ENCODE peak calls at places on chromosomes 11 and 22, in nine cellular contexts. Q, S, Y, D, J, X, Z, W and U are unnamed samples. For H3K36me3, the result is how much of the 10 kb centered on the place peaks cover.

GRCh38 chr11:77278595-77279506 is 22.6 kb downstream of the GDPD4 start:
- DNase-seq in Q (no peak), S (no peak), Y (no peak), D (no peak), J (peak), X (peak), Z (no peak), W (no peak), U (peak)

GRCh38 chr22:23086787-23087186 is 16.5 kb downstream of the GNAZ start:
- DNase-seq in Q (no peak), S (no peak), Y (no peak), D (no peak), J (no peak), X (no peak), Z (no peak), W (no peak), U (no peak)

GRCh38 chr11:45794169-45794568 is 10.8 kb upstream of the SLC35C1 start:
- DNase-seq in Q (peak), S (no peak), Y (no peak), D (no peak), J (no peak), X (no peak), Z (no peak), W (no peak), U (no peak)

GRCh38 chr11:59833602-59834001 is 11.7 kb downstream of the CBLIF start:
- DNase-seq in Q (no peak), S (no peak), Y (no peak), D (no peak), J (no peak), X (no peak), Z (no peak), W (no peak), U (no peak)

GRCh38 chr11:71962428-71963038 is 33.7 kb downstream of the RNF121 start:
- DNase-seq in Q (no peak), S (no peak), Y (no peak), D (peak), J (peak), X (peak), Z (no peak), W (no peak), U (peak)

GRCh38 chr11:112590778-112591177 is 330.1 kb upstream of the PLET1 start:
- DNase-seq in Q (no peak), S (no peak), Y (no peak), D (no peak), J (no peak), X (no peak), Z (peak), W (no peak), U (peak)

GRCh38 chr11:36622431-36623136 is 24.5 kb upstream of the RAG2 start:
- DNase-seq in Q (no peak), S (peak), Y (peak), D (peak), J (peak), X (peak), Z (peak), W (no peak), U (peak)

GRCh38 chr11:35066783-35067476 is 72.0 kb upstream of the CD44 start:
- DNase-seq in Q (no peak), S (no peak), Y (no peak), D (peak), J (no peak), X (no peak), Z (no peak), W (no peak), U (no peak)

GRCh38 chr22:20584872-20585639 is 77.6 kb downstream of the MED15 start:
- DNase-seq in Q (peak), S (no peak), Y (no peak), D (no peak), J (no peak), X (no peak), Z (no peak), W (no peak), U (no peak)

GRCh38 chr11:76712125-76712524 is 41.6 kb upstream of the LRRC32 start:
- DNase-seq in Q (no peak), S (no peak), Y (no peak), D (no peak), J (no peak), X (no peak), Z (no peak), W (no peak), U (no peak)

GRCh38 chr11:110027627-110028371 is 65.4 kb upstream of the ZC3H12C start:
- DNase-seq in Q (no peak), S (no peak), Y (no peak), D (no peak), J (no peak), X (no peak), Z (no peak), W (no peak), U (no peak)

GRCh38 chr22:38844661-38845367 is 986 bp upstream of the NPTXR start:
- DNase-seq in Q (no peak), S (no peak), Y (no peak), D (peak), J (no peak), X (no peak), Z (no peak), W (no peak), U (no peak)

GRCh38 chr11:75644370-75644769 is 24.5 kb downstream of the MAP6 start:
- DNase-seq in Q (no peak), S (no peak), Y (no peak), D (no peak), J (no peak), X (no peak), Z (no peak), W (no peak), U (no peak)

GRCh38 chr11:8566613-8567210 is 27.3 kb downstream of the STK33 start:
- DNase-seq in Q (no peak), S (no peak), Y (peak), D (peak), J (peak), X (peak), Z (peak), W (no peak), U (peak)

GRCh38 chr11:19076744-19077589 is 16.4 kb upstream of the MRGPRX2 start:
- DNase-seq in Q (peak), S (peak), Y (peak), D (peak), J (peak), X (peak), Z (peak), W (peak), U (peak)

GRCh38 chr11:6547177-6547576 is 50.1 kb downstream of the DNHD1 start:
- DNase-seq in Q (no peak), S (no peak), Y (no peak), D (no peak), J (no peak), X (no peak), Z (no peak), W (no peak), U (no peak)

DNA sequence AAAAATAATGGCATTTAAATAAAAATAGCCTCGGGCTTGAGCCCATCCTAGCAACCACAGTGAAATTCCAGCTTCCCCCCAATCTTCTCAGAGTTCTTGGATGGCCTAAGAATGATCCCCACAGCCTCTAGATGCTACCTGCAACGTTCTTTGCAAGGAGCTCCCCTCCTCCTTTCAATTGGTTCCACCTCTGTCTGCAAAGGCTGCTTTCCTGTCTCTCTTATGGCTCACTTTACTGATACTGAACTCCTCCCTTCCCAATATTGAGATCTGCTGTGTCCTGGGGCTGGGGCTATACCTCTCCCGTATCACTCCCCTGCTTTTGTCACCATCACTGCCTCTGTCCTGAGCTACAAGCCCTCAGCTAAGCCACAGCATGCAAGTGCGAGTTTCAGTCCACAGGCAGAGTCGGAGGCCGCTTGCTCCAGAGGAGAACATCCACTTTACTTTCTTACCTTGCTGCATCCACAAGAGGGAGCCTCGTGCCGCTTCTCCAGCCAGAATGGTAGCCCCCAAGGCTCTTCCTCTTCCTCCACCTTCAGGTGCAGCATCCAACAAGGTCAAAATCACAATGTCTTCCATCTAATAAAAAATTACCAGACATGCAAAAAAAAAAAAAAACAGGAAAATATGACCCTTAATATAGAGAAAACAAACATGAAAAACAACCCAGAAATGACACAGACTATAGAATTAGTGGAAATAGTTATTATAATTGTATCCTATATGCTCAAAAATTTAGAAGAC is 48.6 kb upstream of the TMEM45B start:
- DNase-seq in Q (peak), S (peak), Y (peak), D (peak), J (peak), X (peak), Z (peak), W (no peak), U (peak)
- TF ChIP-seq CTCF in Q (peak), S (no peak), Y (peak), D (peak), J (peak), X (peak), Z (peak), W (peak), U (peak)

GRCh38 chr11:17691550-17691949 is 27.8 kb upstream of the MYOD1 start:
- DNase-seq in Q (no peak), S (no peak), Y (no peak), D (no peak), J (no peak), X (no peak), Z (no peak), W (no peak), U (no peak)
- H3K36me3 ChIP-seq in Q (under half), S (under half), Y (under half), D (under half), J (under half), X (under half), Z (under half), W (under half), U (under half)

GRCh38 chr11:67541198-67541597 is 18.0 kb upstream of the CABP2 start:
- DNase-seq in Q (no peak), S (no peak), Y (no peak), D (no peak), J (no peak), X (no peak), Z (no peak), W (no peak), U (no peak)
- H3K4me3 ChIP-seq in Q (no peak), S (no peak), Y (no peak), D (no peak), J (no peak), X (no peak), Z (no peak), W (no peak), U (no peak)

GRCh38 chr22:46679711-46680269 is 58.3 kb downstream of the CERK start:
- DNase-seq in Q (no peak), S (no peak), Y (no peak), D (no peak), J (no peak), X (no peak), Z (no peak), W (no peak), U (no peak)

GRCh38 chr22:46678003-46678657 is 57.9 kb downstream of the GRAMD4 start:
- DNase-seq in Q (no peak), S (no peak), Y (no peak), D (no peak), J (no peak), X (no peak), Z (no peak), W (no peak), U (no peak)

GRCh38 chr22:46682011-46682731 is 55.9 kb downstream of the CERK start:
- DNase-seq in Q (no peak), S (no peak), Y (no peak), D (no peak), J (no peak), X (no peak), Z (no peak), W (peak), U (no peak)

GRCh38 chr22:46678785-46679700 is 58.9 kb downstream of the GRAMD4 start:
- DNase-seq in Q (no peak), S (no peak), Y (no peak), D (no peak), J (peak), X (no peak), Z (no peak), W (no peak), U (no peak)

GRCh38 chr22:46681010-46681409 is 57.0 kb downstream of the CERK start:
- DNase-seq in Q (no peak), S (no peak), Y (no peak), D (no peak), J (no peak), X (no peak), Z (peak), W (no peak), U (no peak)
- TF ChIP-seq CTCF in Q (peak), S (no peak), Y (peak), D (peak), J (peak), X (peak), Z (peak), W (peak), U (peak)

GRCh38 chr11:84914511-84914910 is 712.6 kb downstream of the DLG2 start:
- DNase-seq in Q (no peak), S (no peak), Y (no peak), D (no peak), J (no peak), X (no peak), Z (peak), W (no peak), U (no peak)
- H3K36me3 ChIP-seq in Q (under half), S (under half), Y (under half), D (under half), J (under half), X (under half), Z (under half), W (under half), U (under half)

DNA sequence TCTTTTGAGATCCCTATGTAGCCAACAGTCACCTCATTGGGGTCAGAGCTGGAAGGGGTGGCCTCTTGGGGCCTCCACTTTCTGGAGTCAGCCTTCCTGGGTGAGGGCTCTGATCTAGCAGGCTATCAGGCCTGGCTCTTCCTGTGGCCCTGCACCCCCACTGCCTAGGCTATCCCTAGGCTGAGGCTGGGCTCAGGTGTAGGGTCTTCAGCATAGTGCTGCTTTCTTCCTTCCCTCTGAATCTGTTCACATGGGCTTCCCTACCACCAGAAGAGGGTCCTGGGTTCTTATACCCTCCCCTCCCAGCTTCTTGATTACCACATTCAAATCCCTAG is 456 bp upstream of the SPI1 start:
- DNase-seq in Q (no peak), S (no peak), Y (no peak), D (no peak), J (no peak), X (no peak), Z (no peak), W (no peak), U (no peak)
- H3K4me3 ChIP-seq in Q (no peak), S (no peak), Y (no peak), D (no peak), J (no peak), X (no peak), Z (no peak), W (no peak), U (no peak)

GRCh38 chr11:90288207-90288821 is 65.5 kb upstream of the CHORDC1 start:
- DNase-seq in Q (no peak), S (no peak), Y (peak), D (peak), J (peak), X (peak), Z (peak), W (no peak), U (peak)
- TF ChIP-seq CTCF in Q (peak), S (peak), Y (peak), D (peak), J (peak), X (peak), Z (peak), W (peak), U (peak)

DNA sequence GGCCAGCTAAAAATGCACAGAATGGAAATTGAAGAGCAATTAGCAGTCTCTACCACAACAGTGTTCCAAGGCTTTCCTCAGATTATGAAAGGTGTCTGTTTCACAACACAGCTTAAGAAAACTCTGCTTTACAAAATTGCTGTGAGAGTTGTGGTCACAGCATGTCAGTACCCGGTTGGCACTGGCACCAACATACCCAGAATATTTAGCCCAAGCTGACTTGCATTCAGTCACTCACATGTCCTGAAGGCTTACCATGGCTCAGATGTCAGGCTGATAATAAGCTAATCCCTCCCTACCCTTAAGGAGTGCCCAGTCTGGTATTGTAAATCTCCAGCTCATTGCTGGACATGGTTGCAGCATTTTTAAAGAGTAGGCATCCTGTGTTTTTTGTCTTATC is 14.9 kb downstream of the NCR3LG1 start:
- DNase-seq in Q (no peak), S (no peak), Y (no peak), D (no peak), J (no peak), X (no peak), Z (no peak), W (no peak), U (peak)
- H3K36me3 ChIP-seq in Q (under half), S (under half), Y (under half), D (under half), J (under half), X (under half), Z (under half), W (under half), U (under half)